ENCODE peak calls at places on chromosomes 5 and 9, in four cellular contexts. One of them, this sample, is unnamed.
A peak's percentile ranks its signal among the peaks of the same experiment; 100 is the strongest.

GRCh38 chr9:135661801-135662560 is 1.1 kb upstream of the LCN9 start:
- DNase-seq in body of pancreas: no peak
- DNase-seq in OCI-LY7: no peak
- DNase-seq in A549: no peak
- DNase-seq in this sample: no peak

GRCh38 chr9:103894184-103894583 is 199.9 kb upstream of the SMC2 start:
- DNase-seq in body of pancreas: no peak
- DNase-seq in OCI-LY7: no peak
- DNase-seq in A549: no peak
- DNase-seq in this sample: no peak

GRCh38 chr9:84669293-84670105 is at the start of gene NTRK2:
- DNase-seq in body of pancreas: peak; percentile 22
- DNase-seq in OCI-LY7: no peak
- DNase-seq in A549: peak; percentile 17
- DNase-seq in this sample: no peak

GRCh38 chr9:130837002-130837511 is 2.0 kb downstream of the ABL1 start:
- DNase-seq in body of pancreas: no peak
- DNase-seq in OCI-LY7: no peak
- DNase-seq in A549: peak; percentile 28
- DNase-seq in this sample: no peak

GRCh38 chr5:112935675-112936074 is 13.6 kb upstream of the REEP5 start:
- DNase-seq in body of pancreas: no peak
- DNase-seq in OCI-LY7: no peak
- DNase-seq in A549: no peak
- DNase-seq in this sample: no peak

GRCh38 chr9:123225374-123225813 is 43.0 kb downstream of the STRBP start:
- DNase-seq in body of pancreas: no peak
- DNase-seq in OCI-LY7: peak; percentile 91
- DNase-seq in A549: peak; percentile 42
- DNase-seq in this sample: peak; percentile 35

GRCh38 chr5:110333384-110333783 is 393.1 kb downstream of the TMEM232 start:
- DNase-seq in body of pancreas: no peak
- DNase-seq in OCI-LY7: peak; percentile 15
- DNase-seq in A549: peak; percentile 4
- DNase-seq in this sample: no peak

GRCh38 chr5:1300581-1301083 is 5.8 kb upstream of the TERT start:
- DNase-seq in body of pancreas: no peak
- DNase-seq in OCI-LY7: no peak
- DNase-seq in A549: no peak
- DNase-seq in this sample: no peak

DNA sequence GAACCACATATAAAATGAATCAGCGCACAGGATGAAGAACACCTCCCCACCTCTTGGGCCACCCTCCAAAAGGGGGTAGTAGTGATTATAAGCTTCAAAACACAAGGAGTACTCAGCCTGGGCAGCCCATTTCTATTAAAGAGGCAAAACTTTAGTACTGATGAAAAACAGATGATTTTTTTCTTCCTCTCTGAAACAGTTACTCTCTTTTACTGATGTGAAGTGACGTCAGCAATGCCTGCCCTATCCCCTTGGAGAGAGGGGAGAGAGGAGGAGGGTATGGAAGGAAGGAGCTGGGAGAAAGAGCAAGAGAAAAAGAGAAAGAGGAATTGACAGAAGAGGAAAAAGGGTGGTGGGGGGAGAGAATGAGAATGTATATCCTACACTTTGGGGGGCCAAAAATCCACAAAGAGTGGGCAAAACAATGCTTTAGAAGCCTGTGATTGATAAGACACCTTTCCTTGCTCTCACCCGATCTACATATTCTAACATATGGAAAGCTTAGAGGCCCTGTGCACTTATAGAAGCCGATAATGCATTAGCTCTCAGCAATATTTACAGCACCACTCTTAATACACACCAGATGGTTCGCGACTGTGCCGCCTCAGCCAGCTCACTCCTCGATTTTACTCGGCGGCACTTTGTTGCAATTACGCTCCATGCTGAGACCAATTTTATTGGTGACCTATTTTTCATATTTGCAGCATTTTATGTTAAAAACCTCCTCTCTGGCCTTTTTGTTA is 18.6 kb downstream of the NR2F1 start:
- DNase-seq in body of pancreas: no peak
- DNase-seq in OCI-LY7: no peak
- DNase-seq in A549: no peak
- DNase-seq in this sample: no peak
- H3K4me3 ChIP-seq in body of pancreas: no peak overlapping the region
- H3K4me3 ChIP-seq in OCI-LY7: no peak overlapping the region
- H3K4me3 ChIP-seq in A549: no peak overlapping the region
- H3K4me3 ChIP-seq in this sample: no peak overlapping the region

GRCh38 chr9:125639057-125639456 is 68.0 kb downstream of the MAPKAP1 start:
- DNase-seq in body of pancreas: no peak
- DNase-seq in OCI-LY7: no peak
- DNase-seq in A549: no peak
- DNase-seq in this sample: no peak
- H3K4me1 ChIP-seq in body of pancreas: peaks cover 7% of the 10 kb centered on the region
- H3K4me1 ChIP-seq in OCI-LY7: peaks cover 15% of the 10 kb centered on the region
- H3K4me1 ChIP-seq in A549: peaks cover 7% of the 10 kb centered on the region
- H3K4me1 ChIP-seq in this sample: peaks cover 11% of the 10 kb centered on the region

DNA sequence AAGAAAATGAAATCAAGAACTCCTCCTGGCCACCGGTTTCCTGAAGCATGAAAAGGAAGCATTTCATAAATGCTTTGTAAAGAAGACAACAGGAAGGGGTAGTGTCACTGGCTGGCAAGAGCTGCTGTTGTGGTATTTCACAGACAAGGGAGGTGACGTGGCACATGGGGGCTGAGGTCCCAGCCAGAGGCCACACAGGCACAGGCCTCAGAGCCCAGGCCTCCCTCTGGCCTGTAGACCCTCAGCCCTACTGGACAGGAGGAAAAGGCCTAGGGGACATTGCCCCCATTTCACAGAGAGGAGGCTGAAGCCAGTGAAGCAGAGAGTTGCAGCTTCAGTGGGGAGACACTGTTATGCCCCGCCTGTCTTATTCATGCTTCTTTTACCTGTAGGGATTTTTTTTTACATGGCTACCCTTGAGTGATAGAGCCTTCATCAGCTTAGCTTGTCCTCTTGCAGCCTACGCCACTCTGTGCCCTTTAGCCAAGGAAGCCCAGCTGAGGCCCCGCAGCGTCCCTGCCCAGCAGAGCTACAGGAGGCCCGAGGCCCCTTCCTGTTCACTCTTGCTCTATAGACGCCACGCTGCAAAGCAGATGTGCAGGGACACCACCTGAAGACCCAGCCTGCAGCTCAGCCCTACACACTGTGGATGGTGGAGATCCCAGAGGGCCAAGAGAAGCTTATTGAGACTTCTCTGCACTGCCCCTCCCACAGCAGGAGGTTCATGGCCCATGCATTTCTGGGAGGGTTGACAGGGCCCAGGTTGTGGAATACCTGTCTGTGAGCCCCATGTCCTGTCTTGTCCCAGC is 33.8 kb downstream of the IRF1 start:
- DNase-seq in body of pancreas: no peak
- DNase-seq in OCI-LY7: peak; percentile 80
- DNase-seq in A549: no peak
- DNase-seq in this sample: no peak
- H3K4me3 ChIP-seq in body of pancreas: no peak overlapping the region
- H3K4me3 ChIP-seq in OCI-LY7: peak overlapping the region; percentile 47
- H3K4me3 ChIP-seq in A549: no peak overlapping the region
- H3K4me3 ChIP-seq in this sample: no peak overlapping the region

GRCh38 chr9:136963751-136964150 is 11.7 kb downstream of the LCN12 start:
- DNase-seq in body of pancreas: no peak
- DNase-seq in OCI-LY7: no peak
- DNase-seq in A549: no peak
- DNase-seq in this sample: no peak
- H3K4me1 ChIP-seq in body of pancreas: peaks cover 7% of the 10 kb centered on the region
- H3K4me1 ChIP-seq in OCI-LY7: peaks cover 8% of the 10 kb centered on the region
- H3K4me1 ChIP-seq in A549: peaks cover 15% of the 10 kb centered on the region
- H3K4me1 ChIP-seq in this sample: no peaks in the 10 kb centered on the region

GRCh38 chr5:68289576-68289975 is 74.0 kb downstream of the PIK3R1 start:
- DNase-seq in body of pancreas: no peak
- DNase-seq in OCI-LY7: no peak
- DNase-seq in A549: no peak
- DNase-seq in this sample: no peak
- H3K4me3 ChIP-seq in body of pancreas: no peak overlapping the region
- H3K4me3 ChIP-seq in OCI-LY7: no peak overlapping the region
- H3K4me3 ChIP-seq in A549: no peak overlapping the region
- H3K4me3 ChIP-seq in this sample: peak overlapping the region; percentile 79

GRCh38 chr5:107184066-107184465 is 486.7 kb downstream of the EFNA5 start:
- DNase-seq in body of pancreas: no peak
- DNase-seq in OCI-LY7: no peak
- DNase-seq in A549: no peak
- DNase-seq in this sample: no peak
- H3K4me1 ChIP-seq in body of pancreas: no peaks in the 10 kb centered on the region
- H3K4me1 ChIP-seq in OCI-LY7: no peaks in the 10 kb centered on the region
- H3K4me1 ChIP-seq in A549: no peaks in the 10 kb centered on the region
- H3K4me1 ChIP-seq in this sample: no peaks in the 10 kb centered on the region

DNA sequence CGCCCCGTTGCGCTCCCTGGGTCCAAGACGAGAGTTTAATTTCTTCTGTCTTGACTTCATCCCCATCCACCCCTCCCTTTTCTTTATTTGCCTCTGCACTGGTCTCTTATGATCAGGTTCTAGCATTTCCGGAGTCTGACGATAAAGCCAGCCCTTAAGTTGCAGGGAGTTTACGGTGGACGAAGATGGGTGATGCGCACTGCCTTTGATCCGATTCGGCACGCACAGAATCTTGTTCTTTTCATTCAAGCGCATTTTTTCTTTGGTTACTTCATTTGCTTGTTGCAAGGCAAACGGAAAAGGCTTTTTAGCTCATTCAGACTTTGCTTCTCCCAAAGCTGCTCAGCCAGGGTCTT is 490 bp upstream of the MCTP1 start:
- DNase-seq in body of pancreas: no peak
- DNase-seq in OCI-LY7: no peak
- DNase-seq in A549: no peak
- DNase-seq in this sample: no peak
- H3K4me3 ChIP-seq in body of pancreas: no peak overlapping the region
- H3K4me3 ChIP-seq in OCI-LY7: no peak overlapping the region
- H3K4me3 ChIP-seq in A549: peak overlapping the region; percentile 82
- H3K4me3 ChIP-seq in this sample: no peak overlapping the region